ENCODE peak calls at places on chromosomes 6 and 20, in eight cellular contexts. S, H, G, U, Q, P, J and Y are unnamed samples.

GRCh38 chr20:12207875-12208274 is 290.2 kb downstream of the BTBD3 start:
- DNase-seq in U (peak), Q (no peak), P (no peak), G (peak), S (peak), H (no peak), J (peak), Y (no peak)

GRCh38 chr6:112665815-112666214 is 318.7 kb downstream of the RFPL4B start:
- DNase-seq in J (no peak), P (no peak), S (no peak), G (peak), U (no peak), H (peak), Q (no peak), Y (no peak)

GRCh38 chr6:157460182-157460999 is 79.4 kb downstream of the ZDHHC14 start:
- DNase-seq in P (no peak), G (no peak), J (no peak), U (no peak), H (peak), Q (no peak), S (no peak), Y (no peak)

GRCh38 chr6:87827291-87827690 is 125.3 kb upstream of the AKIRIN2 start:
- DNase-seq in J (no peak), P (no peak), S (no peak), Q (no peak), H (no peak), U (no peak), G (no peak), Y (no peak)

GRCh38 chr6:1862411-1862810 is 252.7 kb downstream of the FOXC1 start:
- DNase-seq in J (no peak), H (no peak), U (no peak), P (no peak), G (no peak), Q (no peak), S (no peak), Y (no peak)

GRCh38 chr6:151624481-151624880 is 130.7 kb downstream of the CCDC170 start:
- DNase-seq in S (no peak), G (no peak), U (no peak), P (no peak), Q (no peak), J (no peak), H (no peak), Y (no peak)

GRCh38 chr6:79874531-79875132 is 72.7 kb downstream of the ELOVL4 start:
- DNase-seq in Q (no peak), S (no peak), G (no peak), P (no peak), J (no peak), H (no peak), U (no peak), Y (no peak)

GRCh38 chr6:44234101-44235090 is 11.0 kb downstream of the SLC29A1 start:
- DNase-seq in H (peak), P (peak), U (no peak), J (peak), Q (peak), G (peak), S (peak), Y (peak)

GRCh38 chr6:131295081-131295480 is 159.8 kb downstream of the AKAP7 start:
- DNase-seq in H (no peak), U (no peak), G (no peak), Q (no peak), J (no peak), S (no peak), P (no peak), Y (no peak)

GRCh38 chr6:17418281-17419188 is 25.1 kb downstream of the CAP2 start:
- DNase-seq in H (peak), G (no peak), J (no peak), P (no peak), S (no peak), U (no peak), Q (peak), Y (no peak)

GRCh38 chr6:62272118-62272517 is 13.9 kb downstream of the KHDRBS2 start:
- DNase-seq in S (no peak), H (no peak), P (no peak), G (no peak), J (no peak), U (no peak), Q (no peak), Y (no peak)

GRCh38 chr20:46088409-46089075 is 1.2 kb downstream of the NCOA5 start:
- DNase-seq in Q (no peak), P (no peak), G (peak), U (no peak), H (peak), J (no peak), S (no peak), Y (no peak)

GRCh38 chr6:3750324-3751018 is 1.0 kb downstream of the PXDC1 start:
- DNase-seq in Q (peak), P (peak), U (no peak), H (peak), G (peak), S (peak), J (peak), Y (peak)

GRCh38 chr6:158475344-158476302 is 84.3 kb upstream of the TMEM181 start:
- DNase-seq in H (peak), S (no peak), G (peak), J (no peak), P (no peak), U (no peak), Q (peak), Y (no peak)

GRCh38 chr6:147941143-147941542 is 401.5 kb upstream of the SASH1 start:
- DNase-seq in J (no peak), H (no peak), S (no peak), U (peak), P (no peak), Q (no peak), G (no peak), Y (no peak)

GRCh38 chr6:55052846-55053245 is 121.5 kb upstream of the HCRTR2 start:
- DNase-seq in P (no peak), J (no peak), S (no peak), Q (no peak), U (no peak), H (no peak), G (no peak), Y (no peak)

GRCh38 chr20:11249239-11249638 is 575.4 kb upstream of the JAG1 start:
- DNase-seq in H (no peak), J (no peak), G (no peak), P (no peak), Q (no peak), U (no peak), S (no peak), Y (no peak)

GRCh38 chr20:44407402-44408184 is 52.1 kb downstream of the HNF4A start:
- DNase-seq in J (no peak), U (no peak), H (peak), G (peak), S (no peak), P (no peak), Q (no peak), Y (no peak)

GRCh38 chr6:158818580-158819212 is 472 bp downstream of the EZR start:
- DNase-seq in U (no peak), Q (peak), P (peak), G (peak), S (peak), J (peak), H (peak), Y (peak)

GRCh38 chr20:63062188-63063140 is 55.7 kb upstream of the BHLHE23 start:
- DNase-seq in Q (no peak), J (peak), H (no peak), S (no peak), U (no peak), G (no peak), P (peak), Y (peak)

GRCh38 chr20:24132246-24132645 is 143.7 kb upstream of the GGTLC1 start:
- DNase-seq in S (no peak), J (no peak), H (no peak), U (no peak), G (no peak), P (no peak), Q (no peak), Y (no peak)

GRCh38 chr6:8047466-8048292 is 16.5 kb downstream of the BLOC1S5 start:
- DNase-seq in H (no peak), U (no peak), S (no peak), Q (no peak), P (no peak), J (no peak), G (peak), Y (no peak)

GRCh38 chr20:59258103-59258705 is 42.2 kb upstream of the EDN3 start:
- DNase-seq in Q (no peak), S (no peak), P (no peak), J (no peak), H (no peak), G (no peak), U (no peak), Y (no peak)

GRCh38 chr20:36298061-36298460 is 8.1 kb upstream of the DLGAP4 start:
- DNase-seq in Q (no peak), H (no peak), P (no peak), G (no peak), S (no peak), J (no peak), U (no peak), Y (no peak)

GRCh38 chr20:15395457-15395856 is 1058.0 kb upstream of the FLRT3 start:
- DNase-seq in U (no peak), S (no peak), Q (no peak), G (no peak), H (no peak), J (no peak), P (no peak), Y (no peak)

GRCh38 chr6:22320750-22321149 is 23.9 kb upstream of the PRL start:
- DNase-seq in P (no peak), H (peak), U (peak), S (no peak), Q (no peak), G (peak), J (no peak), Y (no peak)

GRCh38 chr6:166553563-166554271 is 32.8 kb downstream of the RAMACL start:
- DNase-seq in U (no peak), Q (peak), J (no peak), H (peak), P (no peak), S (no peak), G (peak), Y (peak)

GRCh38 chr6:33967966-33968724 is 164.3 kb upstream of the MLN start:
- DNase-seq in U (no peak), J (peak), S (peak), P (no peak), Q (no peak), G (no peak), H (peak), Y (no peak)
- TF ChIP-seq CTCF in U (peak), J (peak), S (peak), P (no peak), Q (no peak), G (peak), H (peak), Y (no peak)

GRCh38 chr20:33532753-33533459 is 43.0 kb downstream of the CBFA2T2 start:
- DNase-seq in U (no peak), H (no peak), G (peak), J (no peak), P (no peak), Q (no peak), S (no peak), Y (no peak)
- TF ChIP-seq CTCF in U (no peak), H (no peak), G (no peak), J (no peak), P (no peak), Q (no peak), S (no peak), Y (no peak)

GRCh38 chr6:162442675-162443074 is 284.9 kb downstream of the PRKN start:
- DNase-seq in H (no peak), S (peak), U (no peak), J (no peak), G (peak), P (no peak), Q (peak), Y (no peak)
- TF ChIP-seq CTCF in H (no peak), S (peak), U (no peak), J (peak), G (peak), P (no peak), Q (peak), Y (peak)

DNA sequence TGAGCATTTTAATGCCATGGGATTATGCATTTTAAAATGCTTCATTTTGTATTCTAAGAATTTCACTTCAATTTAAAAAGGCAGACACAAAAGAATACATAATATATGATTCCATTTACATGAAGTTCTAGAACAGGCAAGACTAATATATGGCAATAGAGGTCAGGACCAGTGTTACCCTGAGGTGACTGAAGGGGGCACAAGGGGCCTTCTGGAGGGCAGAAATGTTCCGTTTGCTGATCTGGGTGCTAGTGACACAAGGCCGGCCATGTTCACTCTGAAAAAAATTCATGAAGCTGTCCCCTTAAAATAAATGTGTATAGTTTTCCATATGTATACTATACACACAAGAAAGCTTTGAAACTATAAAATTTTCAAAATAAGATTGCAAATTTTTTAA is 28.5 kb downstream of the TASP1 start:
- DNase-seq in G (no peak), U (no peak), P (no peak), Q (no peak), J (no peak), S (peak), H (no peak), Y (no peak)
- TF ChIP-seq CTCF in G (no peak), U (no peak), P (no peak), Q (no peak), J (peak), S (no peak), H (peak), Y (no peak)

GRCh38 chr6:35731736-35732532 is 4.9 kb upstream of the ARMC12 start:
- DNase-seq in Q (peak), S (peak), J (peak), H (peak), G (peak), P (peak), U (peak), Y (peak)
- TF ChIP-seq CTCF in Q (peak), S (no peak), J (no peak), H (peak), G (no peak), P (peak), U (no peak), Y (peak)

DNA sequence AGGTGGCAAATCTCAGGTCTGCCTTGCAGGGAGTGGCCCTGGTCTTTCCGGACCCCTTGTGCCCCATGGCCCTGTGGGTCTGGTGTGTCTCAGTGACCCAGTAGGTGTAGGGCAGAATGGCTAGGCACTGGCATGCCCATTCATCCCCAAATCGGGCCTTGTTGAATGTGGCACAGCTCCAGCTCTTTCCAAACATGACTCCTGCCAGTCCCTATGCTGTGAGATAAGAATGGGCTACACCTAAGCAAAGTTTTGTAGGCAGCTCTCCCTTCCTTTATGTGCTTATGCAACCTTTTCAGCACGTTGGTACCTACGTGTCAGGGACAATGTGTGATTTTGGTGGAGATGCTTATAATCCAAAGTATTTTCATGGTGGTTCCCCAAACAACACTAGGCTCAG is 33.9 kb downstream of the FOXO3 start:
- DNase-seq in J (peak), U (no peak), Q (no peak), P (no peak), S (no peak), H (no peak), G (no peak), Y (no peak)
- TF ChIP-seq CTCF in J (no peak), U (no peak), Q (no peak), P (no peak), S (no peak), H (no peak), G (no peak), Y (no peak)